ENCODE peak calls at places on chromosomes 1 and 21, in five cellular contexts. F is suprapubic skin, B is breast epithelium, R is prostate gland, U is transverse colon. H is an unnamed sample.

GRCh38 chr1:210233495-210234253 is 1.1 kb downstream of the SERTAD4 start:
- DNase-seq in F (no peak), B (peak; percentile 67), R (peak; percentile 45), U (peak; percentile 54), H (no peak)

GRCh38 chr1:1281533-1282321 is 1.5 kb downstream of the SCNN1D start:
- DNase-seq in F (no peak), B (peak; percentile 66), R (peak; percentile 73), U (peak; percentile 92), H (no peak)

GRCh38 chr1:112196731-112197130 is 199.3 kb upstream of the CTTNBP2NL start:
- DNase-seq in F (no peak), B (no peak), R (no peak), U (no peak), H (no peak)

GRCh38 chr1:50271968-50272578 is 151.2 kb downstream of the DMRTA2 start:
- DNase-seq in F (no peak), B (no peak), R (peak; percentile 8), U (peak; percentile 40), H (no peak)

GRCh38 chr1:1627261-1627841 is 4.6 kb upstream of the MMP23B start:
- DNase-seq in F (peak; percentile 74), B (no peak), R (no peak), U (peak; percentile 88), H (no peak)

GRCh38 chr1:202579806-202580205 is 130.4 kb downstream of the SYT2 start:
- DNase-seq in F (no peak), B (no peak), R (no peak), U (no peak), H (no peak)

GRCh38 chr1:53197301-53198205 is 929 bp downstream of the CPT2 start:
- DNase-seq in F (no peak), B (no peak), R (no peak), U (no peak), H (no peak)

GRCh38 chr1:154488942-154489341 is 13.1 kb upstream of the TDRD10 start:
- DNase-seq in F (no peak), B (no peak), R (no peak), U (no peak), H (no peak)

GRCh38 chr1:23422313-23422877 is 2.2 kb downstream of the TCEA3 start:
- DNase-seq in F (peak; percentile 89), B (no peak), R (peak; percentile 68), U (peak; percentile 89), H (no peak)

GRCh38 chr1:29470087-29470787 is 233.9 kb downstream of the PTPRU start:
- DNase-seq in F (no peak), B (no peak), R (no peak), U (no peak), H (no peak)

GRCh38 chr1:915295-916172 is 8.2 kb upstream of the SAMD11 start:
- DNase-seq in F (no peak), B (no peak), R (no peak), U (no peak), H (no peak)

GRCh38 chr1:5223266-5223665 is 568.9 kb downstream of the AJAP1 start:
- DNase-seq in F (no peak), B (no peak), R (no peak), U (no peak), H (no peak)

GRCh38 chr1:198950036-198950435 is 311.2 kb downstream of the PTPRC start:
- DNase-seq in F (no peak), B (no peak), R (no peak), U (no peak), H (no peak)

GRCh38 chr21:17454315-17455027 is 58.4 kb upstream of the CXADR start:
- DNase-seq in F (peak; percentile 73), B (no peak), R (no peak), U (no peak), H (peak; percentile 89)

GRCh38 chr1:204615881-204616280 is 69.7 kb downstream of the LRRN2 start:
- DNase-seq in F (no peak), B (no peak), R (no peak), U (no peak), H (no peak)

DNA sequence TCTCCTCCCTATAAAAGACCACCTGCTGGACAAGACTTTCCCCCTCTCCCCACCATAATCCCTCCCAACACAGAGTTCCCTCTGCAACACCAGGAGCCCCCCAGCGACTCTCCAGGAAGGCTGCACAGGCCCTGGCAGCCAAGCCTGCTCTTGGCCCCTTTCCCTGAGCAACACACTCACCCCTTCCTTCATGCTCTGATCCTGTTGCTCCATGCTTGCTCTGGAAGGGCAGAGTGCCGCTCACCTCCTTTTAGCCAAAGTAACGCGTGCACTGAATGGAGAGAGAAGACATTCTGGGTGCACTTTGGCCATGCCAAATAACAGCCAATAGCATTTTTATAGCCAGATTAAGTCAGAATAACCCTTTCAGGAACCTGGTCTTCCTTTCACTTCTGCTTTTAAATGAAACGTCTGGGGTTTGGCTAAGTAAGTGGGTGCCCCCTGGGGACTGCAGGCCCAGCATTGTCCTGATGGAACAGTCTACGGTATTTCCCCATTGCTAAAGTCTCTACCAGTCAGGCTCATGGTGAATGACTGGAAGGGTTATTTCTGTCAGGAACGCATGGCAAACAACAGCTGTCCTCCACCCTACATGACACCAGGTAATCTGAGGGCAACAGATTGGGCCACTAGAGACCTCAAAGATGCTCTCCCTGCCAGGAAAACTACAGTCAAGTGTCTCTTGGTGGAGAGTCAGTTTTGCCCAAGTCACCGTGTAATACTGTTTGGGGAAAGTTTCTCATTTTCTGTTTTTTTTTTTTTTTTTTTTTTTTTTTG is at the start of gene SLC2A5:
- DNase-seq in F (no peak), B (no peak), R (peak; percentile 33), U (peak; percentile 49), H (no peak)
- TF ChIP-seq POLR2AphosphoS5 in F (no peak), B (no peak), R (no peak), U (peak; percentile 28), H (no peak)

GRCh38 chr1:115714572-115715141 is 53.9 kb downstream of the CASQ2 start:
- DNase-seq in F (no peak), B (peak; percentile 81), R (peak; percentile 95), U (peak; percentile 63), H (no peak)
- TF ChIP-seq POLR2AphosphoS5 in F (no peak), B (peak; percentile 32), R (peak; percentile 94), U (no peak), H (no peak)

GRCh38 chr1:211484738-211485479 is 7.1 kb downstream of the RD3 start:
- DNase-seq in F (no peak), B (no peak), R (no peak), U (no peak), H (no peak)
- TF ChIP-seq POLR2AphosphoS5 in F (no peak), B (no peak), R (no peak), U (no peak), H (no peak)

DNA sequence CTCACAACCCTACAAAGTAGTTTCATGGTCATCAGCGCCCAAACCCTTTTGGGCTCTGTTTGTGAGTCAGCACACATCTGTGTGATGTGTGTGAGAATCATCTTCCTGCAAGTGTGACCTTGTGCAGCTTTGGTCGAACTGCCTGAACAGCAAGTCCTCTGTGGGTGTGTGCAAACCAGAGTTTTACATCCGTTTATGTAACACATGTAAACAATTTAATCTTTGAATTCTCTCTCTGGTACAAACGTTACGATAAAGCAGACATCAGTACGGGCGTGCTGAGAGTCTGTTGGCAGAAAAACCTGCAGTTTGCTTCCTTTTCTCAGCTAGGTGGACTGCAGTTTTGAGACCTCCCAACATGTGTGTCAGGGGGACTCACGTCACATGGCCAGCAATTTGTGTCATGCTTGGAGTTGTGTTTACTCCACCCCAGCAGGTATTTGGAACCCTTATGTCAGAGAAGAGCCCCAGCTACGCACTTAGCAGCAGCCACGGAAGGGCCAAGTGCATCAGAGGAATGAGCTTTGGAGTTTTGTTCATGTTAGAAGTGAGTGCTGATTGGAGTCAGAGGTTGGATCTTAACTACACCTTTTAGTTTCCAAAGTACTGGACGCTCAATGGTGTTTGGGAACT is 230.8 kb downstream of the PAPPA2 start:
- DNase-seq in F (no peak), B (no peak), R (no peak), U (no peak), H (no peak)
- TF ChIP-seq POLR2AphosphoS5 in F (no peak), B (no peak), R (peak; percentile 37), U (no peak), H (no peak)

DNA sequence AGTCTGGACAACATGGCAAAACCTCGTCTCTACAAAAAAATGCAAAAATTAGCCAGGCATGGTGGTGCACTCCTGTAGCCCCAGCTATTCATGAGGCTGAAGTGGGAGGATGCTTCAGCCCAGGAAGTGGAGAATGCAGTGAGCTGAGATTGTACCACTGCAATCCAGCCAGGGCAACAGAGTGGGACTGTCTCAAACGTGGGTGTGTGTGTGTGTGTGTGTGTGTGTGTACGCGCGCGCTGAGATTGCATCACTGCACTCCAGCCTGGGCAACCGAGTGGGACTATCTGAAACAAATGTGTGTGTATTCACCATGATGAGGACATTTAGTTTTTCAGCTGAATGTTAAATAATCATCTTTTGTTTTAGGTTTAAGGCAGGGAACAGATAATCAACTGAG is 21.1 kb downstream of the USP1 start:
- DNase-seq in F (no peak), B (no peak), R (no peak), U (no peak), H (no peak)
- TF ChIP-seq POLR2AphosphoS5 in F (no peak), B (no peak), R (no peak), U (no peak), H (no peak)

GRCh38 chr1:26697978-26698849 is 2.4 kb downstream of the ARID1A start:
- DNase-seq in F (peak; percentile 64), B (peak; percentile 70), R (peak; percentile 81), U (peak; percentile 40), H (peak; percentile 85)
- TF ChIP-seq POLR2AphosphoS5 in F (peak; percentile 42), B (peak; percentile 64), R (peak; percentile 95), U (peak; percentile 87), H (no peak)

H was measured in SK-N-MC.